ENCODE peak calls at places on chromosomes 5 and 9, in eight cellular contexts. One of them, this sample, is unnamed.
A peak's percentile ranks its signal among the peaks of the same experiment; 100 is the strongest.

GRCh38 chr5:32413466-32414263 is 30.9 kb downstream of the ZFR start:
- DNase-seq in right atrium auricular region: no peak
- DNase-seq in cardiac muscle cell: peak; percentile 17
- DNase-seq in AG09309: no peak
- DNase-seq in fibroblast of pulmonary artery: peak; percentile 7
- DNase-seq in CD8-positive, alpha-beta T cell: no peak
- DNase-seq in body of pancreas: no peak
- DNase-seq in left ventricle myocardium inferior: no peak
- DNase-seq in this sample: no peak

GRCh38 chr5:140251527-140251973 is 51.4 kb downstream of the PFDN1 start:
- DNase-seq in right atrium auricular region: no peak
- DNase-seq in cardiac muscle cell: peak; percentile 74
- DNase-seq in AG09309: peak; percentile 70
- DNase-seq in fibroblast of pulmonary artery: peak; percentile 85
- DNase-seq in CD8-positive, alpha-beta T cell: peak; percentile 37
- DNase-seq in body of pancreas: peak; percentile 60
- DNase-seq in left ventricle myocardium inferior: no peak
- DNase-seq in this sample: peak; percentile 39

GRCh38 chr9:18689166-18689565 is 215.2 kb downstream of the ADAMTSL1 start:
- DNase-seq in right atrium auricular region: no peak
- DNase-seq in cardiac muscle cell: no peak
- DNase-seq in AG09309: no peak
- DNase-seq in fibroblast of pulmonary artery: no peak
- DNase-seq in CD8-positive, alpha-beta T cell: no peak
- DNase-seq in body of pancreas: no peak
- DNase-seq in left ventricle myocardium inferior: no peak
- DNase-seq in this sample: no peak

GRCh38 chr5:122313001-122313402 is 965 bp downstream of the SNCAIP start:
- DNase-seq in right atrium auricular region: no peak
- DNase-seq in cardiac muscle cell: peak; percentile 54
- DNase-seq in AG09309: no peak
- DNase-seq in fibroblast of pulmonary artery: peak; percentile 56
- DNase-seq in CD8-positive, alpha-beta T cell: no peak
- DNase-seq in body of pancreas: no peak
- DNase-seq in left ventricle myocardium inferior: no peak
- DNase-seq in this sample: no peak

GRCh38 chr9:122619996-122620395 is 5.5 kb downstream of the OR1Q1 start:
- DNase-seq in right atrium auricular region: no peak
- DNase-seq in cardiac muscle cell: no peak
- DNase-seq in AG09309: no peak
- DNase-seq in fibroblast of pulmonary artery: no peak
- DNase-seq in CD8-positive, alpha-beta T cell: no peak
- DNase-seq in body of pancreas: no peak
- DNase-seq in left ventricle myocardium inferior: no peak
- DNase-seq in this sample: no peak

GRCh38 chr9:98558575-98558974 is 150.2 kb downstream of the GABBR2 start:
- DNase-seq in right atrium auricular region: peak; percentile 50
- DNase-seq in cardiac muscle cell: peak; percentile 6
- DNase-seq in AG09309: no peak
- DNase-seq in fibroblast of pulmonary artery: no peak
- DNase-seq in CD8-positive, alpha-beta T cell: no peak
- DNase-seq in body of pancreas: no peak
- DNase-seq in left ventricle myocardium inferior: no peak
- DNase-seq in this sample: no peak

GRCh38 chr5:142186821-142187594 is 78.4 kb downstream of the NDFIP1 start:
- DNase-seq in right atrium auricular region: no peak
- DNase-seq in cardiac muscle cell: peak; percentile 70
- DNase-seq in AG09309: no peak
- DNase-seq in fibroblast of pulmonary artery: no peak
- DNase-seq in CD8-positive, alpha-beta T cell: no peak
- DNase-seq in body of pancreas: no peak
- DNase-seq in left ventricle myocardium inferior: no peak
- DNase-seq in this sample: no peak

GRCh38 chr9:10744669-10745068 is 131.9 kb upstream of the PTPRD start:
- DNase-seq in right atrium auricular region: no peak
- DNase-seq in cardiac muscle cell: no peak
- DNase-seq in AG09309: no peak
- DNase-seq in fibroblast of pulmonary artery: no peak
- DNase-seq in CD8-positive, alpha-beta T cell: no peak
- DNase-seq in body of pancreas: no peak
- DNase-seq in left ventricle myocardium inferior: no peak
- DNase-seq in this sample: no peak

GRCh38 chr5:53679261-53679660 is 118.8 kb downstream of the NDUFS4 start:
- DNase-seq in right atrium auricular region: no peak
- DNase-seq in cardiac muscle cell: peak; percentile 42
- DNase-seq in AG09309: peak; percentile 3
- DNase-seq in fibroblast of pulmonary artery: peak; percentile 63
- DNase-seq in CD8-positive, alpha-beta T cell: no peak
- DNase-seq in body of pancreas: no peak
- DNase-seq in left ventricle myocardium inferior: no peak
- DNase-seq in this sample: no peak

GRCh38 chr5:59317023-59317771 is 576.3 kb downstream of the PDE4D start:
- DNase-seq in right atrium auricular region: no peak
- DNase-seq in cardiac muscle cell: peak; percentile 37
- DNase-seq in AG09309: peak; percentile 16
- DNase-seq in fibroblast of pulmonary artery: peak; percentile 39
- DNase-seq in CD8-positive, alpha-beta T cell: no peak
- DNase-seq in body of pancreas: no peak
- DNase-seq in left ventricle myocardium inferior: no peak
- DNase-seq in this sample: peak; percentile 69

GRCh38 chr5:174397206-174397605 is 327.2 kb upstream of the MSX2 start:
- DNase-seq in right atrium auricular region: no peak
- DNase-seq in cardiac muscle cell: no peak
- DNase-seq in AG09309: no peak
- DNase-seq in fibroblast of pulmonary artery: no peak
- DNase-seq in CD8-positive, alpha-beta T cell: no peak
- DNase-seq in body of pancreas: no peak
- DNase-seq in left ventricle myocardium inferior: no peak
- DNase-seq in this sample: no peak

GRCh38 chr5:138661991-138662434 is 86.8 kb upstream of the HSPA9 start:
- DNase-seq in right atrium auricular region: no peak
- DNase-seq in cardiac muscle cell: no peak
- DNase-seq in AG09309: no peak
- DNase-seq in fibroblast of pulmonary artery: no peak
- DNase-seq in CD8-positive, alpha-beta T cell: no peak
- DNase-seq in body of pancreas: no peak
- DNase-seq in left ventricle myocardium inferior: no peak
- DNase-seq in this sample: no peak

GRCh38 chr5:71697967-71698366 is 21.1 kb upstream of the CARTPT start:
- DNase-seq in right atrium auricular region: no peak
- DNase-seq in cardiac muscle cell: no peak
- DNase-seq in AG09309: no peak
- DNase-seq in fibroblast of pulmonary artery: no peak
- DNase-seq in CD8-positive, alpha-beta T cell: no peak
- DNase-seq in body of pancreas: no peak
- DNase-seq in left ventricle myocardium inferior: peak; percentile 25
- DNase-seq in this sample: no peak

GRCh38 chr5:79484731-79485130 is 29.2 kb downstream of the HOMER1 start:
- DNase-seq in right atrium auricular region: no peak
- DNase-seq in cardiac muscle cell: peak; percentile 77
- DNase-seq in AG09309: no peak
- DNase-seq in fibroblast of pulmonary artery: peak; percentile 86
- DNase-seq in CD8-positive, alpha-beta T cell: no peak
- DNase-seq in body of pancreas: no peak
- DNase-seq in left ventricle myocardium inferior: no peak
- DNase-seq in this sample: no peak

GRCh38 chr9:130167927-130168326 is 4.3 kb upstream of the NCS1 start:
- DNase-seq in right atrium auricular region: no peak
- DNase-seq in cardiac muscle cell: no peak
- DNase-seq in AG09309: no peak
- DNase-seq in fibroblast of pulmonary artery: no peak
- DNase-seq in CD8-positive, alpha-beta T cell: no peak
- DNase-seq in body of pancreas: no peak
- DNase-seq in left ventricle myocardium inferior: no peak
- DNase-seq in this sample: no peak

DNA sequence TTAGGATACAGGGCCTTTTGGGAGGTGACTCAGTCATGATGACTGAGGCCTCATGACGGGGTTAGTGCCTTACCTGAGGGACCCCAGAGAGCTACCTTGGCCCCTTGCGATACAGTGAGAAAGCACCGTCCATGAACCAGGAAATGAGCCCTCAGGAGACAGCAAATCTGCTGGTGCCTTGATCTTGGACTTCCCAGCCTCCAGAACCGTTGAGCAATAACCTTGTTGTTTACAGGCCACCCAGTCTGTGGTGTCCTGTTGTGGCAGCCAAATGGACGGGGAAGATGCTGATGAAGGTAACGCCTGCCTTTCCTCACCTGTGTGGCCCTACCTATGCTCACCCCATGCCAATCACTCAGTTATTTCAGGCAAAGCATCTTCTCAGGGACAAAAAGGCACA is 5.6 kb upstream of the GFPT2 start:
- DNase-seq in right atrium auricular region: no peak
- DNase-seq in cardiac muscle cell: no peak
- DNase-seq in AG09309: no peak
- DNase-seq in fibroblast of pulmonary artery: no peak
- DNase-seq in CD8-positive, alpha-beta T cell: no peak
- DNase-seq in body of pancreas: no peak
- DNase-seq in left ventricle myocardium inferior: no peak
- DNase-seq in this sample: no peak
- TF ChIP-seq CTCF in right atrium auricular region: no peak
- TF ChIP-seq CTCF in cardiac muscle cell: no peak
- TF ChIP-seq CTCF in AG09309: no peak
- TF ChIP-seq CTCF in fibroblast of pulmonary artery: no peak
- TF ChIP-seq CTCF in CD8-positive, alpha-beta T cell: no peak
- TF ChIP-seq CTCF in body of pancreas: no peak
- TF ChIP-seq CTCF in left ventricle myocardium inferior: no peak
- TF ChIP-seq CTCF in this sample: no peak

DNA sequence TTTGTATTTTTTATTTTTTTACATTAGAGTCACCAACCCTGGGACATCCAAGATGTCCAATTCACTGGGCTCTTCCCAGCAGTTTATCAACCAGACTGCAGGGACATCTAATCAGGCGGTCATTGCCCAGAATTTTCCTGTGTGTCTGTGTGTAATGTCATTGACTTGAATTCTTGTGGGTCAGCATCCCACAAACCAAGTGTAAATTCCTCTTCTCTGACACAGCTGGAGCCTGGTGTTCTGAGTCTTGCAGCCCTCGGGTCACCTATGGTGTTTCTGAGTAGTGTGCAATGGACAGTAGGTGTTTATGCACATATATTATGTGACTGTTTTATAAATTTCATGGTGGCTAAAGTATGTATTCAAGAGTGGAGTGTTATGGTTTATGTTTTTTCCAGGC is 815.7 kb downstream of the SEMA5A start:
- DNase-seq in right atrium auricular region: no peak
- DNase-seq in cardiac muscle cell: peak; percentile 50
- DNase-seq in AG09309: peak; percentile 5
- DNase-seq in fibroblast of pulmonary artery: peak; percentile 38
- DNase-seq in CD8-positive, alpha-beta T cell: no peak
- DNase-seq in body of pancreas: no peak
- DNase-seq in left ventricle myocardium inferior: no peak
- DNase-seq in this sample: no peak
- H3K4me3 ChIP-seq in right atrium auricular region: no peak overlapping the region
- H3K4me3 ChIP-seq in cardiac muscle cell: no peak overlapping the region
- H3K4me3 ChIP-seq in AG09309: no peak overlapping the region
- H3K4me3 ChIP-seq in fibroblast of pulmonary artery: no peak overlapping the region
- H3K4me3 ChIP-seq in CD8-positive, alpha-beta T cell: no peak overlapping the region
- H3K4me3 ChIP-seq in body of pancreas: no peak overlapping the region
- H3K4me3 ChIP-seq in left ventricle myocardium inferior: no peak overlapping the region
- H3K4me3 ChIP-seq in this sample: no peak overlapping the region

GRCh38 chr5:95130951-95131350 is 153.9 kb downstream of the MCTP1 start:
- DNase-seq in right atrium auricular region: no peak
- DNase-seq in cardiac muscle cell: no peak
- DNase-seq in AG09309: no peak
- DNase-seq in fibroblast of pulmonary artery: peak; percentile 2
- DNase-seq in CD8-positive, alpha-beta T cell: no peak
- DNase-seq in body of pancreas: no peak
- DNase-seq in left ventricle myocardium inferior: no peak
- DNase-seq in this sample: no peak

DNA sequence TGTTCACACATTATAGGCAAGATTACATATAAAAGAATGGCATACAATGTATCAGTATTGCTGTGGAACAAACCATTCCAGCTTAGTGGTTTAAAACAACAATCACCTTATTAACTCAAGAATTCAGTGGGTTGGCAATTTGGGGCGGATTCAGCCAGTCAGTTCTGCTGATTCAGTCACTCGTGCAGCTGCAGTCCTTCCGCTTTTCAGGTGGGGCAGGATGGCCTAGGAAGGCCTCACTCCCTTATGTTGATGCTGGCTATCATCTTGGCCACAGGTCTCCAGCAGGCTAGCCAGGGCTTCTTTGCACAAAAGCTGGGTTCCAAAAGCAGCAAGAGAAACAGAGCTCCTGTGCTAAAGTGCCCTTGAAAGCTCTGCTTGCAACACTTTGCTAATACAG is 150.6 kb downstream of the MCTP1 start:
- DNase-seq in right atrium auricular region: no peak
- DNase-seq in cardiac muscle cell: no peak
- DNase-seq in AG09309: no peak
- DNase-seq in fibroblast of pulmonary artery: no peak
- DNase-seq in CD8-positive, alpha-beta T cell: no peak
- DNase-seq in body of pancreas: no peak
- DNase-seq in left ventricle myocardium inferior: no peak
- DNase-seq in this sample: no peak
- TF ChIP-seq CTCF in right atrium auricular region: no peak
- TF ChIP-seq CTCF in cardiac muscle cell: no peak
- TF ChIP-seq CTCF in AG09309: no peak
- TF ChIP-seq CTCF in fibroblast of pulmonary artery: no peak
- TF ChIP-seq CTCF in CD8-positive, alpha-beta T cell: no peak
- TF ChIP-seq CTCF in body of pancreas: no peak
- TF ChIP-seq CTCF in left ventricle myocardium inferior: no peak
- TF ChIP-seq CTCF in this sample: no peak

GRCh38 chr5:158010831-158011230 is 151.9 kb upstream of the CLINT1 start:
- DNase-seq in right atrium auricular region: no peak
- DNase-seq in cardiac muscle cell: no peak
- DNase-seq in AG09309: no peak
- DNase-seq in fibroblast of pulmonary artery: no peak
- DNase-seq in CD8-positive, alpha-beta T cell: no peak
- DNase-seq in body of pancreas: no peak
- DNase-seq in left ventricle myocardium inferior: no peak
- DNase-seq in this sample: no peak

GRCh38 chr5:158011420-158011819 is 152.5 kb upstream of the CLINT1 start:
- DNase-seq in right atrium auricular region: no peak
- DNase-seq in cardiac muscle cell: no peak
- DNase-seq in AG09309: no peak
- DNase-seq in fibroblast of pulmonary artery: no peak
- DNase-seq in CD8-positive, alpha-beta T cell: no peak
- DNase-seq in body of pancreas: no peak
- DNase-seq in left ventricle myocardium inferior: no peak
- DNase-seq in this sample: no peak

GRCh38 chr5:158014367-158014766 is 155.4 kb upstream of the CLINT1 start:
- DNase-seq in right atrium auricular region: no peak
- DNase-seq in cardiac muscle cell: no peak
- DNase-seq in AG09309: no peak
- DNase-seq in fibroblast of pulmonary artery: no peak
- DNase-seq in CD8-positive, alpha-beta T cell: no peak
- DNase-seq in body of pancreas: no peak
- DNase-seq in left ventricle myocardium inferior: no peak
- DNase-seq in this sample: no peak

GRCh38 chr5:158013303-158013702 is 154.4 kb upstream of the CLINT1 start:
- DNase-seq in right atrium auricular region: no peak
- DNase-seq in cardiac muscle cell: no peak
- DNase-seq in AG09309: no peak
- DNase-seq in fibroblast of pulmonary artery: no peak
- DNase-seq in CD8-positive, alpha-beta T cell: no peak
- DNase-seq in body of pancreas: no peak
- DNase-seq in left ventricle myocardium inferior: no peak
- DNase-seq in this sample: no peak

DNA sequence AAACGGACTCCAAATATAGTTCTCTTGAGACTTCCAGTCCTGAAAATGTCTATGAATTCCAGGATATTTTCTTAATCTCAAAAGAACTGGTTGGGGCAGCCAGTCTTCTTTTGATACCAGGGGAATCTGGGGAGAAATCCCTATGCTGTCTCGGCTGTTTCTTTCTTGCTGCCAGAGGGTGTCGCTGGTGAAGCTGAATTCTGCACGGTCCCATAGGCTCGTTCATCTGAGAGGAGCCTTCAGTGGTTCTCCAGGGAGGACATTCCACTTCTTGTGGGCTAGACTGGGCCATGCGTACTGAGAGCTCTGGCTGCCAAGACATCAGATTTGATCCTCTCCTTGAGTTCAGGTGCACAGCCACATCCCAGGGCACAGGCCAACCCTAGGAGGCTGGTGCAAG is 155.0 kb upstream of the CLINT1 start:
- DNase-seq in right atrium auricular region: no peak
- DNase-seq in cardiac muscle cell: peak; percentile 53
- DNase-seq in AG09309: no peak
- DNase-seq in fibroblast of pulmonary artery: peak; percentile 14
- DNase-seq in CD8-positive, alpha-beta T cell: no peak
- DNase-seq in body of pancreas: peak; percentile 16
- DNase-seq in left ventricle myocardium inferior: no peak
- DNase-seq in this sample: no peak
- H3K4me3 ChIP-seq in right atrium auricular region: no peak overlapping the region
- H3K4me3 ChIP-seq in cardiac muscle cell: no peak overlapping the region
- H3K4me3 ChIP-seq in AG09309: no peak overlapping the region
- H3K4me3 ChIP-seq in fibroblast of pulmonary artery: no peak overlapping the region
- H3K4me3 ChIP-seq in CD8-positive, alpha-beta T cell: no peak overlapping the region
- H3K4me3 ChIP-seq in body of pancreas: no peak overlapping the region
- H3K4me3 ChIP-seq in left ventricle myocardium inferior: no peak overlapping the region
- H3K4me3 ChIP-seq in this sample: no peak overlapping the region

This sample was measured in HFF-Myc.